ENCODE peak calls at places on chromosome 2, in seven cellular contexts. S, H, B, G, F, I and A are unnamed samples.
A peak's percentile ranks its signal among the peaks of the same experiment; 100 is the strongest.

GRCh38 chr2:38626326-38627031 is 23.8 kb upstream of the HNRNPLL start:
- DNase-seq in S (no peak), H (no peak), I (no peak), F (peak; percentile 38), B (no peak), G (no peak), A (no peak)

GRCh38 chr2:179410552-179411356 is 146.1 kb upstream of the SESTD1 start:
- DNase-seq in H (peak; percentile 63), G (peak; percentile 81), B (no peak), S (peak; percentile 13), I (no peak), F (no peak), A (peak; percentile 37)

GRCh38 chr2:43136011-43136799 is 90.2 kb downstream of the ZFP36L2 start:
- DNase-seq in G (no peak), S (no peak), B (no peak), I (no peak), F (no peak), H (no peak), A (no peak)

GRCh38 chr2:167157523-167157922 is 269.2 kb downstream of the XIRP2 start:
- DNase-seq in G (no peak), I (no peak), F (no peak), H (no peak), B (no peak), S (no peak), A (no peak)

GRCh38 chr2:190446750-190447516 is 38.8 kb downstream of the MFSD6 start:
- DNase-seq in G (peak; percentile 83), S (no peak), H (no peak), B (no peak), F (no peak), I (no peak), A (no peak)

GRCh38 chr2:44056947-44057346 is 61.2 kb upstream of the LRPPRC start:
- DNase-seq in B (no peak), I (no peak), F (no peak), S (no peak), G (no peak), H (no peak), A (no peak)

GRCh38 chr2:156918410-156918809 is 339.1 kb upstream of the GALNT5 start:
- DNase-seq in F (no peak), I (no peak), B (no peak), S (peak; percentile 10), H (peak; percentile 2), G (no peak), A (peak; percentile 15)

GRCh38 chr2:53515435-53516332 is 251.9 kb upstream of the CHAC2 start:
- DNase-seq in S (no peak), B (no peak), F (no peak), I (no peak), G (no peak), H (no peak), A (no peak)

GRCh38 chr2:121839584-121839983 is 84.1 kb downstream of the TSN start:
- DNase-seq in S (no peak), H (no peak), F (no peak), I (no peak), G (no peak), B (no peak), A (no peak)

GRCh38 chr2:130798472-130799221 is 38.1 kb upstream of the ARHGEF4 start:
- DNase-seq in F (no peak), I (no peak), S (no peak), G (no peak), B (no peak), H (peak; percentile 5), A (peak; percentile 17)